ENCODE peak calls at places on chromosomes 12 and 14, in four cellular contexts. H, W, G and B are unnamed samples.

GRCh38 chr12:107435520-107435919 is 250.1 kb upstream of the PWP1 start:
- DNase-seq in H (peak; percentile 46), W (no peak), G (no peak), B (no peak)

GRCh38 chr12:12922191-12922616 is 29.8 kb downstream of the GPRC5D start:
- DNase-seq in H (no peak), W (peak; percentile 71), G (no peak), B (no peak)

GRCh38 chr12:101086490-101086889 is 123.5 kb downstream of the SLC5A8 start:
- DNase-seq in H (no peak), W (no peak), G (no peak), B (peak; percentile 22)

GRCh38 chr12:20798561-20798960 is 11.9 kb upstream of the SLCO1B3 start:
- DNase-seq in H (peak; percentile 28), W (no peak), G (no peak), B (no peak)

GRCh38 chr14:98182385-98183055 is 1089.5 kb downstream of the BCL11B start:
- DNase-seq in H (no peak), W (no peak), G (no peak), B (no peak)

GRCh38 chr14:21326972-21327371 is 47.1 kb downstream of the RPGRIP1 start:
- DNase-seq in H (no peak), W (no peak), G (no peak), B (no peak)

GRCh38 chr12:62933871-62934798 is 815 bp downstream of the PPM1H start:
- DNase-seq in H (peak; percentile 61), W (no peak), G (peak; percentile 54), B (no peak)

GRCh38 chr12:70849265-70849960 is 71.1 kb downstream of the PTPRR start:
- DNase-seq in H (peak; percentile 92), W (no peak), G (no peak), B (peak; percentile 2)

GRCh38 chr12:12941450-12942350 is 10.3 kb downstream of the GPRC5D start:
- DNase-seq in H (no peak), W (no peak), G (no peak), B (no peak)

GRCh38 chr12:106954462-106955376 is 988 bp upstream of the TMEM263 start:
- DNase-seq in H (no peak), W (peak; percentile 29), G (peak; percentile 53), B (no peak)

GRCh38 chr14:21454843-21455550 is 926 bp downstream of the CHD8 start:
- DNase-seq in H (no peak), W (no peak), G (no peak), B (no peak)

GRCh38 chr14:73757381-73757780 is 43.2 kb upstream of the PNMA1 start:
- DNase-seq in H (no peak), W (no peak), G (no peak), B (no peak)

GRCh38 chr14:31075144-31075543 is 49.0 kb upstream of the STRN3 start:
- DNase-seq in H (no peak), W (no peak), G (no peak), B (no peak)

GRCh38 chr12:6450091-6450868 is 1.6 kb upstream of the TAPBPL start:
- DNase-seq in H (no peak), W (no peak), G (no peak), B (no peak)

GRCh38 chr12:101759396-101760047 is 20.3 kb upstream of the SYCP3 start:
- DNase-seq in H (peak; percentile 44), W (no peak), G (no peak), B (peak; percentile 5)

GRCh38 chr12:27331927-27332324 is 710 bp upstream of the BMAL2 start:
- DNase-seq in H (no peak), W (no peak), G (no peak), B (no peak)

GRCh38 chr14:36057452-36058142 is 118.9 kb downstream of the PTCSC3 start:
- DNase-seq in H (no peak), W (no peak), G (no peak), B (no peak)

GRCh38 chr14:96501383-96501745 is 818 bp upstream of the PAPOLA start:
- DNase-seq in H (no peak), W (no peak), G (no peak), B (no peak)

GRCh38 chr14:86221755-86222154 is 691.8 kb downstream of the FLRT2 start:
- DNase-seq in H (no peak), W (no peak), G (no peak), B (no peak)

GRCh38 chr12:104090685-104091084 is 26.4 kb downstream of the HCFC2 start:
- DNase-seq in H (peak; percentile 34), W (no peak), G (no peak), B (no peak)

GRCh38 chr12:111121840-111122239 is 201.5 kb upstream of the MYL2 start:
- DNase-seq in H (peak; percentile 58), W (no peak), G (no peak), B (no peak)

GRCh38 chr12:49489720-49490119 is 49.1 kb upstream of the KCNH3 start:
- DNase-seq in H (no peak), W (no peak), G (no peak), B (no peak)

GRCh38 chr14:104442611-104443390 is 136.8 kb upstream of the C14orf180 start:
- DNase-seq in H (no peak), W (peak; percentile 2), G (no peak), B (no peak)

GRCh38 chr12:52027085-52027843 is 20.5 kb downstream of the TAMALIN start:
- DNase-seq in H (peak; percentile 82), W (no peak), G (peak; percentile 64), B (no peak)

GRCh38 chr14:77098470-77099353 is 654 bp downstream of the CIPC start:
- DNase-seq in H (peak; percentile 38), W (peak; percentile 72), G (peak; percentile 74), B (no peak)

DNA sequence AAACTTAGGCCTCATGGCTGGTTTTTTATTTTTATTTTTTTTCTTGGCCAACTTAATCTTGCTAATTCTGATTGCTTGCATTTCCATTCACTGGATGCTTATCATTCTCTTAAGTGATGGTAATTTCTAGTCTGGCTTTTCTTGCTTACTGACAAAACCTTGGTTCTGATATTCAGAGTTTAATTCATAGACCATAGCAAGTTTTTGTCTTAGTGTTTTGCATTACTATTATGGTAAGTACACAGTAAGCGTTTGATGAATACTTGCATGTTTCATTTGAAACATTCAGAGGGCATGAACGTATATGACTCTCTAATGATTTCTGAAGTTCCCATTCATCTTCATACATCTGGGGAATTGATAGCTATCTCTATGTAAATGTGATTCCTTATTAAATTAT is 55.8 kb downstream of the GPHN start:
- DNase-seq in H (no peak), W (no peak), G (no peak), B (no peak)
- TF ChIP-seq CTCF in H (no peak), W (no peak), G (no peak), B (no peak)

GRCh38 chr14:74952195-74952665 is 3.2 kb downstream of the PGF start:
- DNase-seq in H (no peak), W (no peak), G (no peak), B (no peak)

GRCh38 chr14:74951443-74952194 is 3.8 kb downstream of the PGF start:
- DNase-seq in H (no peak), W (no peak), G (no peak), B (no peak)

GRCh38 chr14:74954232-74954946 is 1.0 kb downstream of the PGF start:
- DNase-seq in H (peak; percentile 92), W (no peak), G (peak; percentile 59), B (no peak)

GRCh38 chr14:74953686-74954085 is 1.7 kb downstream of the PGF start:
- DNase-seq in H (no peak), W (no peak), G (no peak), B (no peak)

GRCh38 chr14:74952697-74953484 is 2.5 kb downstream of the PGF start:
- DNase-seq in H (no peak), W (no peak), G (no peak), B (no peak)
- H3K4me3 ChIP-seq in H (no peak overlapping the region), W (no peak overlapping the region), G (peak overlapping the region; percentile 67), B (peak overlapping the region; percentile 70)

GRCh38 chr12:77210724-77211123 is 145.4 kb upstream of the E2F7 start:
- DNase-seq in H (no peak), W (no peak), G (no peak), B (no peak)

GRCh38 chr12:77218278-77218677 is 152.9 kb upstream of the E2F7 start:
- DNase-seq in H (no peak), W (no peak), G (no peak), B (no peak)

GRCh38 chr12:77214136-77214535 is 148.8 kb upstream of the E2F7 start:
- DNase-seq in H (no peak), W (no peak), G (no peak), B (no peak)

DNA sequence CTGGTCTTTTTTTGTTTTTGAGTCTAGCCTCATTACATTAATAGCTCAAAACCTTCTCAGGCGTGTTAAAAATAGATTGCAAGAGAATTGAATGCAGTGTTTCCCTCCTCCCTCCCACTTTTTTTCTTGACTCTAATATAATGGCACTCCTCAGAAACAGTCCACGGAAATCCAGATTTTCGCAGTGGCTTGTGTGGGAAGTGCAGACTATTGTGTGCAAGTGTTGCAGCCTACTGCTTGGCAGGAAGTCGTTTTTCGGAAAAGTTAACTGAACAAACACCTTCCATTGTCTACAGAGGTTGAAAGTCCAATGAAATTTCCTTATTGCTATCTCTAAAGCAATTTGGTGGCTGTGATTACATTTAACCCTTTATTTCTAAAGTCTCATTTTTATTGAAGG is 147.9 kb upstream of the E2F7 start:
- DNase-seq in H (peak; percentile 23), W (no peak), G (no peak), B (no peak)
- TF ChIP-seq CTCF in H (no peak), W (no peak), G (no peak), B (no peak)

GRCh38 chr12:120361506-120362208 is 7.3 kb downstream of the MSI1 start:
- DNase-seq in H (peak; percentile 95), W (no peak), G (peak; percentile 71), B (peak; percentile 30)
- H3K4me3 ChIP-seq in H (peak overlapping the region; percentile 41), W (no peak overlapping the region), G (peak overlapping the region; percentile 48), B (peak overlapping the region; percentile 27)

GRCh38 chr12:124097681-124098080 is 124.7 kb downstream of the ZNF664 start:
- DNase-seq in H (no peak), W (no peak), G (no peak), B (no peak)
- TF ChIP-seq CTCF in H (no peak), W (no peak), G (no peak), B (no peak)

GRCh38 chr12:133204264-133204603 is 22.9 kb downstream of the ZNF268 start:
- DNase-seq in H (no peak), W (no peak), G (no peak), B (no peak)
- H3K4me3 ChIP-seq in H (no peak overlapping the region), W (no peak overlapping the region), G (no peak overlapping the region), B (no peak overlapping the region)

DNA sequence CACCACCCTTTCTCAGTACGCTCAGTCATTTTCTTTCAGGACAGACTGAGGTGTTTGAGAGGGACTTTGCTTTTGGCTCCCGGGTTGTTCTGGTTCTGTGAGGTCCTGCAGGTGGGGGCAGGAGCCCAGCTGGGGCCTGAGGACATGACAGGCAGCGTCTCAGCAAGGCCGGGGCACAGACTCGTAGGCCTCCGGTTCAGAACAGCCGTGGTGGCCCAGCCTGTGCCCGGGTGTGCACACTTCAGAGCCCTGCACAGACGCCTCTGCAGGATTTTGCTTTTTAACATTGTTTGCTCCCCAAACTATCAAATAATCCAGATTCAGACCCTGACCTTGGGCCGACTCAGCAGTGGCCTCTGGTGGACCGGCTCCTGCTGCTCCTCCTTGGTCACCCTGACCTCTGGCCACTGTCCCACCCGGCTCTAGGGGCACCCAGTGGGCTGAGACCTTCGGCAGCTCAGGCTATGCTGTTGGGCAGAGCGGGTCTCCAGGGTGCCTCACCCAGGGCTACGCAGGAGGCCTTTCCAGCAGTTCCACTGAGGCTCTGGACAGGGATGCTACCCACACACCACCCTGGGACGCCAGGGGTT is 65.2 kb downstream of the ADGRD1 start:
- DNase-seq in H (no peak), W (no peak), G (no peak), B (no peak)
- TF ChIP-seq CTCF in H (no peak), W (no peak), G (no peak), B (no peak)

GRCh38 chr14:65949711-65950516 is 536.3 kb upstream of the CCDC196 start:
- DNase-seq in H (peak; percentile 84), W (no peak), G (peak; percentile 37), B (no peak)
- H3K4me3 ChIP-seq in H (no peak overlapping the region), W (no peak overlapping the region), G (no peak overlapping the region), B (no peak overlapping the region)